ENCODE peak calls at places on chromosomes 5 and 9, in five cellular contexts. T is IMR-90, Y is neuronal stem cell, B is trophoblast cell, H is H9. I is an unnamed sample.

GRCh38 chr9:10230512-10230911 is 382.3 kb downstream of the PTPRD start:
- DNase-seq in T (no peak), Y (no peak), B (no peak), H (no peak), I (no peak)

GRCh38 chr9:2477755-2478154 is 143.8 kb upstream of the VLDLR start:
- DNase-seq in T (peak), Y (no peak), B (peak), H (no peak), I (peak)

GRCh38 chr5:150710165-150710564 is 9.3 kb upstream of the RBM22 start:
- DNase-seq in T (no peak), Y (no peak), B (peak), H (no peak), I (peak)

GRCh38 chr5:34682926-34683623 is 26.9 kb downstream of the RAI14 start:
- DNase-seq in T (peak), Y (no peak), B (no peak), H (no peak), I (peak)

GRCh38 chr5:1345876-1346626 is 1.2 kb upstream of the CLPTM1L start:
- DNase-seq in T (no peak), Y (no peak), B (no peak), H (no peak), I (no peak)

GRCh38 chr9:69120380-69121154 is 53.5 kb upstream of the TJP2 start:
- DNase-seq in T (no peak), Y (peak), B (peak), H (peak), I (no peak)

GRCh38 chr9:4296217-4296616 is 3.7 kb downstream of the GLIS3 start:
- DNase-seq in T (no peak), Y (no peak), B (no peak), H (no peak), I (peak)

GRCh38 chr9:86714976-86715375 is 232.3 kb downstream of the GAS1 start:
- DNase-seq in T (peak), Y (no peak), B (peak), H (no peak), I (peak)

GRCh38 chr5:2039180-2039531 is 156.4 kb upstream of the IRX4 start:
- DNase-seq in T (no peak), Y (no peak), B (no peak), H (peak), I (no peak)

GRCh38 chr5:157358871-157359270 is 92.9 kb downstream of the CYFIP2 start:
- DNase-seq in T (no peak), Y (no peak), B (peak), H (no peak), I (no peak)

GRCh38 chr5:157197088-157197487 is 16.4 kb downstream of the ITK start:
- DNase-seq in T (no peak), Y (no peak), B (no peak), H (no peak), I (no peak)

GRCh38 chr5:63164838-63165237 is 586.2 kb downstream of the LRRC70 start:
- DNase-seq in T (no peak), Y (peak), B (no peak), H (no peak), I (no peak)

GRCh38 chr5:132243366-132243977 is 14.0 kb upstream of the PDLIM4 start:
- DNase-seq in T (no peak), Y (no peak), B (no peak), H (no peak), I (no peak)

GRCh38 chr5:157108961-157109360 is at the start of gene HAVCR2:
- DNase-seq in T (no peak), Y (no peak), B (peak), H (no peak), I (no peak)

GRCh38 chr5:179308563-179309382 is 36.5 kb downstream of the ADAMTS2 start:
- DNase-seq in T (no peak), Y (no peak), B (no peak), H (no peak), I (no peak)

GRCh38 chr5:1883925-1884637 is 1.4 kb upstream of the IRX4 start:
- DNase-seq in T (no peak), Y (no peak), B (no peak), H (peak), I (no peak)

GRCh38 chr5:181189363-181189961 is 15.5 kb downstream of the TRIM7 start:
- DNase-seq in T (peak), Y (no peak), B (peak), H (no peak), I (peak)

GRCh38 chr9:76136986-76137385 is 246.5 kb downstream of the PCSK5 start:
- DNase-seq in T (peak), Y (no peak), B (peak), H (no peak), I (peak)

GRCh38 chr5:33981408-33982171 is 2.9 kb downstream of the SLC45A2 start:
- DNase-seq in T (peak), Y (no peak), B (no peak), H (no peak), I (peak)

GRCh38 chr5:7876867-7877266 is 7.9 kb downstream of the MTRR start:
- DNase-seq in T (peak), Y (no peak), B (no peak), H (no peak), I (peak)

GRCh38 chr5:110757118-110757729 is 18.4 kb downstream of the SLC25A46 start:
- DNase-seq in T (peak), Y (peak), B (peak), H (no peak), I (peak)

GRCh38 chr9:21525174-21525573 is 43.1 kb upstream of the IFNE start:
- DNase-seq in T (no peak), Y (no peak), B (no peak), H (no peak), I (no peak)

GRCh38 chr9:86766912-86767311 is 180.4 kb downstream of the GAS1 start:
- DNase-seq in T (peak), Y (peak), B (peak), H (no peak), I (peak)

GRCh38 chr5:170434953-170435605 is 45.9 kb upstream of the KCNMB1 start:
- DNase-seq in T (peak), Y (peak), B (peak), H (peak), I (peak)

GRCh38 chr5:142883438-142883837 is 113.3 kb downstream of the ARHGAP26 start:
- DNase-seq in T (no peak), Y (no peak), B (peak), H (no peak), I (no peak)

GRCh38 chr9:7320139-7320538 is 479.4 kb downstream of the DMAC1 start:
- DNase-seq in T (peak), Y (no peak), B (peak), H (no peak), I (peak)

GRCh38 chr9:124899845-124900244 is 37.9 kb downstream of the ARPC5L start:
- DNase-seq in T (no peak), Y (no peak), B (no peak), H (no peak), I (no peak)

GRCh38 chr5:30194595-30194994 is 998.9 kb upstream of the CDH6 start:
- DNase-seq in T (no peak), Y (no peak), B (no peak), H (no peak), I (no peak)

DNA sequence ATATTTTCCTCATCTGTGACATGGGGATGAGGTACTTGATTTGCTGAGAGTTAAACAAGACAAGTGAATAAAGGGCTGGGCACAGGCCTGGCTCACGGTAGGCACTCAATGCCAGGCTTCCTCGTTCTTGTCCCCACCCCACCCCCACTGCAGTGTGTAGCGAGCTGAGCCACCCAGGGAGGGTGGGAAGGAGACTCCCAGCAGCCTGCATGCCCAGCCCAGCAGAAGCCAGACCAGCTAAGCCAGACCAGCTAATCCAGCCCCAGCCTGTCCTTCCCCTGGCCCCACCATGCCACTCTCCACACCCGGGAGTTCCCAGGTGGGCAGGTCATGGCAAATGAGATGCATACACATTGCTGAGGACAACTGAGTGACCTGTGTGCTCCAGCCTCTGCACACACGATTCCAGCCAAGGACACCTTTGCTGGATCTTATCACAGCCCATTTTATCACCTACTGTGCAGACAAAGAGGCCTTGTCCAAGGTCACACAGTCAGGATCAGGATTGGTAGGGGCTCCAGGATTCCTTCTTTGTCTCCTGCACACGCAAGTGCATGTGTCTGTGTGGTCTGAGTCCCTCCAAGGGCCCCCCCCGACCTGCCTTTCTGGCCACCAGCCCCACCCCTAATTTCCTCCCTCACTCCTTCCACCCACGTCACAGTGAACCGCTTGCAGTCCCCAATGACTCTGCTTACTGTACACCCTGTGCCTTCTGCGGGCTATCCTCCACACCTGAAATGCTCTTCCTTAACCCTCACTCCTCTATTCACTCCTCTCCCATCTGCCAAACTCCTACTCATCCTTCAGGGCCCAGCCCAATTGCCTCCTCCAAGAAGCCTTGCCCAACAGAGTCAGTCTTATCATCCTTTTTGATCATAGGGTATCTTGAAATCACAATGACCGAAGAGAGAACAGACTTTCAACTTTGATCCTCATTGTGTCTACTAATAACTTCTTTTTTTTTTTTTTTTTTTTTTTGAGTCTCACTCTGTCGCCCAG is 26.6 kb downstream of the DUSP1 start:
- DNase-seq in T (no peak), Y (no peak), B (no peak), H (no peak), I (no peak)
- H3K14ac ChIP-seq in T (no peak), Y (no peak), B (no peak), H (no peak), I (no peak)

GRCh38 chr5:172749881-172750608 is 20.9 kb downstream of the DUSP1 start:
- DNase-seq in T (no peak), Y (no peak), B (no peak), H (no peak), I (no peak)

GRCh38 chr5:172754957-172755356 is 16.0 kb downstream of the DUSP1 start:
- DNase-seq in T (no peak), Y (no peak), B (no peak), H (no peak), I (no peak)

GRCh38 chr5:172753101-172753500 is 17.9 kb downstream of the DUSP1 start:
- DNase-seq in T (no peak), Y (no peak), B (no peak), H (no peak), I (no peak)

GRCh38 chr5:172749076-172749475 is 21.9 kb downstream of the DUSP1 start:
- DNase-seq in T (no peak), Y (no peak), B (no peak), H (no peak), I (no peak)

GRCh38 chr5:172751761-172752510 is 19.1 kb downstream of the DUSP1 start:
- DNase-seq in T (no peak), Y (no peak), B (peak), H (no peak), I (no peak)
- H3K14ac ChIP-seq in T (no peak), Y (peak), B (no peak), H (no peak), I (no peak)

GRCh38 chr9:95317893-95318211 is 343 bp upstream of the FANCC start:
- DNase-seq in T (no peak), Y (no peak), B (no peak), H (no peak), I (no peak)
- H3K14ac ChIP-seq in T (peak), Y (no peak), B (no peak), H (peak), I (no peak)

GRCh38 chr5:57173318-57174127 is at the start of gene GPBP1:
- DNase-seq in T (peak), Y (peak), B (peak), H (peak), I (peak)
- H3K14ac ChIP-seq in T (peak), Y (peak), B (peak), H (peak), I (peak)

GRCh38 chr5:172007153-172007794 is 836 bp upstream of the FBXW11 start:
- DNase-seq in T (peak), Y (no peak), B (peak), H (no peak), I (peak)
- H3K14ac ChIP-seq in T (peak), Y (no peak), B (peak), H (peak), I (no peak)

I was measured in mesenchymal stem cell.